ENCODE peak calls at places on chromosome 3, in seven cellular contexts. T is HepG2; J is mucosa of descending colon; G is PC-3; U is sigmoid colon; H is CD8-positive, alpha-beta T cell; F is pancreas. A is an unnamed sample.

GRCh38 chr3:73516656-73517055 is 108.1 kb downstream of the PDZRN3 start:
- DNase-seq in T (no peak), J (no peak), G (no peak), U (peak; percentile 98), H (no peak), F (no peak), A (peak; percentile 68)

GRCh38 chr3:25151497-25151896 is 276.6 kb upstream of the RARB start:
- DNase-seq in T (no peak), J (no peak), G (no peak), U (no peak), H (no peak), F (no peak), A (no peak)

GRCh38 chr3:114718071-114718896 is 424.5 kb downstream of the TIGIT start:
- DNase-seq in T (no peak), J (no peak), G (no peak), U (no peak), H (no peak), F (no peak), A (no peak)

GRCh38 chr3:194364652-194365434 is 4.7 kb downstream of the LRRC15 start:
- DNase-seq in T (no peak), J (peak; percentile 65), G (no peak), U (no peak), H (no peak), F (no peak), A (peak; percentile 40)

GRCh38 chr3:99984668-99985067 is 129.6 kb downstream of the FILIP1L start:
- DNase-seq in T (no peak), J (no peak), G (no peak), U (no peak), H (no peak), F (no peak), A (no peak)

GRCh38 chr3:194688207-194688711 is 2.6 kb downstream of the FAM43A start:
- DNase-seq in T (peak; percentile 38), J (peak; percentile 82), G (peak; percentile 33), U (peak; percentile 75), H (peak; percentile 40), F (no peak), A (no peak)

GRCh38 chr3:147493065-147493464 is 83.9 kb downstream of the ZIC1 start:
- DNase-seq in T (no peak), J (no peak), G (no peak), U (no peak), H (no peak), F (no peak), A (no peak)

GRCh38 chr3:16913264-16913580 is 28.5 kb downstream of the PLCL2 start:
- DNase-seq in T (no peak), J (no peak), G (no peak), U (no peak), H (no peak), F (no peak), A (no peak)

GRCh38 chr3:148931574-148931973 is 59.8 kb upstream of the GYG1 start:
- DNase-seq in T (no peak), J (no peak), G (no peak), U (no peak), H (no peak), F (no peak), A (no peak)

GRCh38 chr3:72892081-72892763 is 4.4 kb downstream of the GXYLT2 start:
- DNase-seq in T (peak; percentile 56), J (no peak), G (peak; percentile 67), U (peak; percentile 80), H (no peak), F (no peak), A (no peak)

GRCh38 chr3:30544811-30545210 is 61.6 kb upstream of the TGFBR2 start:
- DNase-seq in T (no peak), J (no peak), G (peak; percentile 95), U (peak; percentile 69), H (no peak), F (no peak), A (no peak)

GRCh38 chr3:159872374-159873109 is 116.1 kb upstream of the IL12A start:
- DNase-seq in T (no peak), J (no peak), G (peak; percentile 92), U (no peak), H (no peak), F (no peak), A (no peak)

GRCh38 chr3:160649596-160649995 is 27.4 kb upstream of the ARL14 start:
- DNase-seq in T (no peak), J (no peak), G (peak; percentile 13), U (no peak), H (no peak), F (no peak), A (no peak)

GRCh38 chr3:115670911-115671310 is 47.6 kb downstream of the GAP43 start:
- DNase-seq in T (no peak), J (no peak), G (no peak), U (no peak), H (no peak), F (no peak), A (no peak)

GRCh38 chr3:31254483-31254882 is 278.2 kb upstream of the STT3B start:
- DNase-seq in T (no peak), J (no peak), G (no peak), U (no peak), H (no peak), F (no peak), A (no peak)

GRCh38 chr3:21462151-21462550 is 288.9 kb downstream of the ZNF385D start:
- DNase-seq in T (no peak), J (no peak), G (no peak), U (no peak), H (no peak), F (no peak), A (no peak)

GRCh38 chr3:50170689-50171088 is 15.6 kb downstream of the SEMA3F start:
- DNase-seq in T (peak; percentile 48), J (no peak), G (peak; percentile 71), U (no peak), H (no peak), F (peak; percentile 73), A (peak; percentile 60)

GRCh38 chr3:75983609-75984290 is 198.4 kb upstream of the ZNF717 start:
- DNase-seq in T (no peak), J (no peak), G (no peak), U (no peak), H (no peak), F (no peak), A (no peak)

GRCh38 chr3:177357352-177358084 is 160.2 kb upstream of the TBL1XR1 start:
- DNase-seq in T (peak; percentile 88), J (no peak), G (peak; percentile 73), U (no peak), H (no peak), F (no peak), A (peak; percentile 29)

GRCh38 chr3:43366880-43367279 is 80.5 kb downstream of the SNRK start:
- DNase-seq in T (no peak), J (no peak), G (no peak), U (no peak), H (no peak), F (no peak), A (no peak)

GRCh38 chr3:190526787-190527767 is 13.2 kb downstream of the IL1RAP start:
- DNase-seq in T (peak; percentile 57), J (no peak), G (peak; percentile 11), U (no peak), H (no peak), F (no peak), A (no peak)

GRCh38 chr3:156702367-156702766 is 28.0 kb downstream of the TIPARP start:
- DNase-seq in T (no peak), J (no peak), G (no peak), U (no peak), H (no peak), F (no peak), A (no peak)

GRCh38 chr3:182980204-182981037 is at the start of gene DCUN1D1:
- DNase-seq in T (peak; percentile 71), J (peak; percentile 93), G (peak; percentile 83), U (peak; percentile 94), H (peak; percentile 85), F (peak; percentile 97), A (peak; percentile 91)

GRCh38 chr3:119349353-119349752 is 55.2 kb downstream of the ARHGAP31 start:
- DNase-seq in T (no peak), J (no peak), G (no peak), U (no peak), H (no peak), F (no peak), A (no peak)

GRCh38 chr3:154356009-154356408 is 31.7 kb upstream of the DHX36 start:
- DNase-seq in T (no peak), J (no peak), G (peak; percentile 58), U (no peak), H (no peak), F (no peak), A (no peak)

GRCh38 chr3:123036352-123037014 is 8.9 kb upstream of the SEMA5B start:
- DNase-seq in T (peak; percentile 24), J (no peak), G (peak; percentile 37), U (no peak), H (no peak), F (no peak), A (no peak)

DNA sequence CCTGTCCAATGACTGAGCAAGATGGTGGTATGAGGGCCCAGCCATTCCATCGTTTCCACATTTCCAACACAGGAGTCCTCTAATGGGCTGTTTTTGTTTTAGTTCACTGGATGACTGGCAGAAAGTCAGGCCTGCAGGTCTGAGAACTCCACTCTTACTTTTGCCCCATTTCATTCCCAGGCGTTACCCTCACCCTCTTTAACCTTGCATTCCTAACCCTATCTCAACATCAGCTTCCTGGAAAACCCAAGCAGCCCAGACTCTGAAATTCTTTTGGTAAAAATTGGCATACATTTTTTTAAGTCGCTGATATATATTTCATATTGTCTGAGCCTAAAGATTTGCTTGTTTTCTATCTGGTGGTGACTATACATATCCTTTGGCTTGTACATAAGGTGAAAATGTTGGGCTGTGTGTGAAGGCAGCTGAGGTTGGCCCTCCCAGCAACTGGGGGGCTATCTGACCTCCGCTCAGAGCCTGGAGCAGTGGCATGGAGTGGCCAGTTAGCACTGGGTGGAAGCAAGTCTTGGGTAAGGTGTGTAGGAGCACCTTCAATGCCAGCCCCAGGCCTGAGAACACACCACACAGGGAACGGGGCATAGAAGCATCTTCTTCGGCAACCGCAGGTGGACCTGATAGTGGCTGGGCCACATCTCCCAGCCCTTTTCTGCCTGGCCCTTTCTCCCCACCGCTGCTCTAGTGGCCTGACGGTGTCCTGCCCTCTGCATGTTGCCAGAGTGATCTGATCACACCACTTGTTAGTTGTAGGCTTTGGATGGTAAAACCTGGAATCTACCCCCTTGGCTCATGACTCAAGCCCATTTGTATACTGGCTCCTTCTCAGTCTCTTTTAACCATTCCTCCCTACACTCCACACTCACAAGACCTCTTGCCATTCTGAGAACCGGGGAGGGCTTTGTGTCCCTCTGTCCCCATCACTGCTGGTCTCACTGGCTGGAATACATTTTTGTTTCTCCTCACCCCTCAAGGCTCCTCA is 50.0 kb downstream of the AMOTL2 start:
- DNase-seq in T (no peak), J (no peak), G (no peak), U (no peak), H (no peak), F (no peak), A (no peak)
- H3K4me1 ChIP-seq in T (peaks cover 52% of the 10 kb centered on the region), J (no peaks in the 10 kb centered on the region), G (peaks cover 61% of the 10 kb centered on the region), U (peaks cover 33% of the 10 kb centered on the region), H (no peaks in the 10 kb centered on the region), F (peaks cover 3% of the 10 kb centered on the region), A (peaks cover 23% of the 10 kb centered on the region)

GRCh38 chr3:78988324-78988723 is 779.5 kb downstream of the ROBO1 start:
- DNase-seq in T (peak; percentile 59), J (no peak), G (peak; percentile 51), U (no peak), H (no peak), F (no peak), A (no peak)
- TF ChIP-seq CTCF in T (peak; percentile 68), J (no peak), G (peak; percentile 71), U (no peak), H (no peak), F (no peak), A (no peak)

GRCh38 chr3:12388185-12388584 is 96.1 kb upstream of the TSEN2 start:
- DNase-seq in T (no peak), J (no peak), G (no peak), U (no peak), H (no peak), F (no peak), A (no peak)
- H3K36me3 ChIP-seq in T (peaks cover 3% of the 10 kb centered on the region), J (no peaks in the 10 kb centered on the region), G (peaks cover 84% of the 10 kb centered on the region), U (no peaks in the 10 kb centered on the region), H (no peaks in the 10 kb centered on the region), F (no peaks in the 10 kb centered on the region), A (no peaks in the 10 kb centered on the region)

GRCh38 chr3:112644453-112644852 is 3.5 kb upstream of the CCDC80 start:
- DNase-seq in T (no peak), J (no peak), G (no peak), U (no peak), H (no peak), F (no peak), A (no peak)
- H3K4me1 ChIP-seq in T (peaks cover 11% of the 10 kb centered on the region), J (no peaks in the 10 kb centered on the region), G (peaks cover 81% of the 10 kb centered on the region), U (peaks cover 51% of the 10 kb centered on the region), H (peaks cover 3% of the 10 kb centered on the region), F (no peaks in the 10 kb centered on the region), A (peaks cover 3% of the 10 kb centered on the region)

A was measured in lung.